ENCODE peak calls at places on chromosomes 2 and 18, in six cellular contexts. A, I, V, H, Q and T are unnamed samples.

GRCh38 chr2:158665536-158666302 is 129.4 kb upstream of the DAPL1 start:
- DNase-seq in A (no peak), I (no peak), V (no peak), H (peak; percentile 49), Q (no peak), T (no peak)

GRCh38 chr2:30181176-30181575 is 34.4 kb downstream of the YPEL5 start:
- DNase-seq in A (no peak), I (no peak), V (no peak), H (no peak), Q (no peak), T (no peak)

GRCh38 chr18:56651771-56652092 is 573 bp downstream of the WDR7 start:
- DNase-seq in A (no peak), I (no peak), V (no peak), H (no peak), Q (no peak), T (no peak)

GRCh38 chr18:75252136-75252535 is 41.5 kb downstream of the TSHZ1 start:
- DNase-seq in A (no peak), I (no peak), V (no peak), H (no peak), Q (no peak), T (no peak)

GRCh38 chr18:7567487-7568425 is 640 bp downstream of the PTPRM start:
- DNase-seq in A (no peak), I (no peak), V (no peak), H (peak; percentile 77), Q (peak; percentile 5), T (peak; percentile 65)

GRCh38 chr2:122523981-122524380 is 768.5 kb downstream of the TSN start:
- DNase-seq in A (no peak), I (no peak), V (no peak), H (no peak), Q (no peak), T (no peak)

GRCh38 chr2:33033524-33034150 is 86.9 kb downstream of the LTBP1 start:
- DNase-seq in A (peak; percentile 67), I (no peak), V (no peak), H (peak; percentile 85), Q (no peak), T (peak; percentile 75)

GRCh38 chr2:187875271-187875670 is 321.0 kb upstream of the TFPI start:
- DNase-seq in A (no peak), I (no peak), V (no peak), H (no peak), Q (no peak), T (no peak)

GRCh38 chr2:55047677-55048299 is 2.5 kb downstream of the RTN4 start:
- DNase-seq in A (no peak), I (no peak), V (no peak), H (peak; percentile 61), Q (no peak), T (peak; percentile 39)

GRCh38 chr2:216554755-216555154 is 56.1 kb downstream of the RPL37A start:
- DNase-seq in A (no peak), I (no peak), V (no peak), H (no peak), Q (no peak), T (no peak)

GRCh38 chr2:223114170-223114569 is 62.2 kb downstream of the KCNE4 start:
- DNase-seq in A (no peak), I (no peak), V (no peak), H (no peak), Q (no peak), T (peak; percentile 66)

GRCh38 chr2:192499476-192499875 is 304.7 kb upstream of the TMEFF2 start:
- DNase-seq in A (no peak), I (no peak), V (no peak), H (peak; percentile 26), Q (no peak), T (peak; percentile 35)

GRCh38 chr18:39389800-39390379 is 1824.3 kb upstream of the CELF4 start:
- DNase-seq in A (no peak), I (no peak), V (no peak), H (peak; percentile 17), Q (no peak), T (no peak)

GRCh38 chr2:33068261-33068660 is 121.5 kb downstream of the LTBP1 start:
- DNase-seq in A (no peak), I (no peak), V (no peak), H (peak; percentile 80), Q (no peak), T (peak; percentile 76)

GRCh38 chr2:18891598-18892345 is 302.4 kb upstream of the NT5C1B start:
- DNase-seq in A (no peak), I (no peak), V (no peak), H (no peak), Q (no peak), T (no peak)

GRCh38 chr2:152875832-152876669 is 157.6 kb downstream of the ARL6IP6 start:
- DNase-seq in A (no peak), I (no peak), V (no peak), H (no peak), Q (no peak), T (no peak)

GRCh38 chr2:96564563-96564962 is 28.0 kb downstream of the ARID5A start:
- DNase-seq in A (no peak), I (no peak), V (no peak), H (no peak), Q (no peak), T (no peak)

GRCh38 chr18:31740180-31740579 is 20.5 kb downstream of the SLC25A52 start:
- DNase-seq in A (no peak), I (no peak), V (no peak), H (no peak), Q (no peak), T (no peak)

GRCh38 chr2:173090291-173090877 is 14.7 kb downstream of the MAP3K20 start:
- DNase-seq in A (no peak), I (no peak), V (peak; percentile 24), H (peak; percentile 80), Q (no peak), T (peak; percentile 64)